ENCODE peak calls at places on chromosomes 16 and 17, in four cellular contexts. V, S, J and H are unnamed samples.

GRCh38 chr16:74931445-74931844 is 53.5 kb downstream of the WDR59 start:
- DNase-seq in V (no peak), S (no peak), J (no peak), H (no peak)

GRCh38 chr16:10616744-10617640 is 36.6 kb upstream of the EMP2 start:
- DNase-seq in S (peak; percentile 29), V (peak; percentile 73), J (peak; percentile 19), H (peak; percentile 28)

GRCh38 chr17:41959336-41960095 is 7.1 kb upstream of the CNP start:
- DNase-seq in V (no peak), J (peak; percentile 75), S (peak; percentile 82), H (no peak)

GRCh38 chr17:12909046-12909445 is 108.8 kb downstream of the ELAC2 start:
- DNase-seq in S (no peak), J (no peak), V (no peak), H (no peak)

GRCh38 chr16:27317738-27318398 is 4.1 kb downstream of the IL4R start:
- DNase-seq in S (no peak), J (no peak), V (no peak), H (no peak)

GRCh38 chr17:67467500-67468481 is 90.7 kb downstream of the PITPNC1 start:
- DNase-seq in J (no peak), S (no peak), V (no peak), H (no peak)

GRCh38 chr16:72864130-72864833 is 183.6 kb downstream of the ZFHX3 start:
- DNase-seq in S (no peak), J (no peak), V (no peak), H (no peak)

GRCh38 chr17:83194761-83195329 is 115.4 kb downstream of the METRNL start:
- DNase-seq in J (peak; percentile 46), V (no peak), S (no peak), H (no peak)

GRCh38 chr17:82752371-82753200 is 721 bp downstream of the TBCD start:
- DNase-seq in S (no peak), V (no peak), J (peak; percentile 43), H (no peak)

GRCh38 chr16:1763521-1764511 is 7.5 kb downstream of the NME3 start:
- DNase-seq in V (no peak), S (peak; percentile 56), J (peak; percentile 12), H (no peak)

GRCh38 chr17:82984751-82985435 is 94.5 kb upstream of the METRNL start:
- DNase-seq in J (peak; percentile 3), S (no peak), V (no peak), H (no peak)

GRCh38 chr16:89958068-89958467 is 9.5 kb downstream of the DEF8 start:
- DNase-seq in S (peak; percentile 66), J (peak; percentile 16), V (no peak), H (no peak)

GRCh38 chr17:68567581-68567980 is 33.6 kb downstream of the FAM20A start:
- DNase-seq in V (no peak), J (no peak), S (no peak), H (no peak)

GRCh38 chr16:31333686-31334649 is 21.0 kb upstream of the ITGAX start:
- DNase-seq in S (peak; percentile 73), J (peak; percentile 56), V (no peak), H (peak; percentile 10)

GRCh38 chr17:5921919-5922318 is 148.3 kb upstream of the WSCD1 start:
- DNase-seq in S (peak; percentile 25), J (no peak), V (no peak), H (no peak)

GRCh38 chr16:53515259-53515658 is 12.2 kb upstream of the AKTIP start:
- DNase-seq in V (no peak), S (no peak), J (peak; percentile 66), H (no peak)

GRCh38 chr17:32826076-32826475 is 50.8 kb downstream of the MYO1D start:
- DNase-seq in V (no peak), J (no peak), S (no peak), H (no peak)

GRCh38 chr17:48149174-48150106 is 41.9 kb downstream of the SNX11 start:
- DNase-seq in S (peak; percentile 38), J (peak; percentile 24), V (no peak), H (no peak)

GRCh38 chr16:72202014-72202413 is 30.1 kb upstream of the PMFBP1 start:
- DNase-seq in V (no peak), S (no peak), J (no peak), H (no peak)

GRCh38 chr17:76911299-76912007 is 43.2 kb downstream of the MGAT5B start:
- DNase-seq in J (no peak), V (no peak), S (no peak), H (no peak)

GRCh38 chr17:17684901-17685774 is 3.9 kb downstream of the RAI1 start:
- DNase-seq in J (peak; percentile 49), V (peak; percentile 62), S (no peak), H (peak; percentile 81)

GRCh38 chr16:30340621-30341020 is 14.5 kb downstream of the CD2BP2 start:
- DNase-seq in V (no peak), J (no peak), S (no peak), H (no peak)

GRCh38 chr17:75075597-75076253 is 12.0 kb upstream of the SLC16A5 start:
- DNase-seq in J (no peak), V (no peak), S (no peak), H (no peak)

GRCh38 chr16:67441907-67442306 is 11.0 kb downstream of the HSD11B2 start:
- DNase-seq in S (no peak), V (peak; percentile 52), J (peak; percentile 27), H (no peak)

GRCh38 chr17:21275047-21275578 is 9.4 kb upstream of the MAP2K3 start:
- DNase-seq in J (no peak), V (no peak), S (no peak), H (no peak)

GRCh38 chr16:57373117-57373947 is 1.0 kb downstream of the CX3CL1 start:
- DNase-seq in V (no peak), S (no peak), J (no peak), H (no peak)

GRCh38 chr17:56679148-56679766 is 85.8 kb downstream of the NOG start:
- DNase-seq in V (no peak), S (peak; percentile 23), J (peak; percentile 35), H (no peak)
- TF ChIP-seq CTCF in V (no peak), S (peak; percentile 66), J (peak; percentile 63), H (peak; percentile 67)

DNA sequence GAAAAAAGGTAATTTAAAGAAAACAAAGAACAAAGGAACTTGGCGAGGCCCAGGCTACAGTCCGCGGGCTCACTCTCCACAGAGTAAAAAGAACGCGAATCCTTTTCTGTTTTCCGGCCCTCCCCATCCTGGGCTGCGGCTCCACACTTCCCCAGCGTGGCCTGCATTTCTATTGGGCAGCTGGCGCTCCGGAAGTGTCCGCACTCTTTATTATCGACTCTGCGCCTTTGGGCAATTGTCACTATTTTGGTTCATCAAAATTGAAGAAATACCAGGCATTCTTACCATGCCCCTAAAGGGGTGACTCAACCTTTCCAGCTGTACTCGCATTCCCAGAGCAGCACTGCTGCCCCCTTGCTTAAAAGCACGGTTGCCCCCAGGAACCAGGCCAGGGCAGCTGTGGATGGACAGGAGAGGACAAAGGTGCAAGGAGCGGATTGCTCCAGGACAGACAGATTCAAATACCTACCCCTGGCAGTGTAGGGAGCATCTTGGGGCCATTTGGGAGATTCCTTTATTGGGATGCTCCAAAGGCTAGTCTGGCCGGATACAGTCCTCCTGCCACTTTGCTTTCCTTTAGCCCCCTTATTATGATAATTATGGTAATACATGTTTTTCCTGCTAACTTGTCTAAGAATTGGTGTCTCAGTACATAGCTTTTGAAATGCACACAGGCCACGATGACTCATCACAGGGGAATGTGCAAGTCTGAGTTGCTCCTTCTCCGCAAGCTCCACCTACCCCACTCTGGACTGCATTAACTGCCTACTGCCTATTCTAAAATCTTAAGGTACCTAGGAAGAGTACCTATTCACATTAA is 985 bp upstream of the SLFN12 start:
- DNase-seq in S (peak; percentile 95), J (peak; percentile 98), V (peak; percentile 69), H (peak; percentile 25)
- TF ChIP-seq CTCF in S (no peak), J (peak; percentile 31), V (no peak), H (no peak)

GRCh38 chr17:43939886-43940285 is 2.4 kb downstream of the PPY start:
- DNase-seq in S (no peak), J (no peak), V (no peak), H (no peak)

GRCh38 chr17:43942286-43942685 is at the start of gene PPY:
- DNase-seq in S (no peak), V (no peak), J (no peak), H (no peak)

GRCh38 chr17:43943769-43944418 is 1.6 kb upstream of the PPY start:
- DNase-seq in J (peak; percentile 79), V (peak; percentile 86), S (peak; percentile 85), H (no peak)

GRCh38 chr17:43938838-43939182 is 3.5 kb downstream of the PPY start:
- DNase-seq in S (no peak), J (no peak), V (no peak), H (no peak)

DNA sequence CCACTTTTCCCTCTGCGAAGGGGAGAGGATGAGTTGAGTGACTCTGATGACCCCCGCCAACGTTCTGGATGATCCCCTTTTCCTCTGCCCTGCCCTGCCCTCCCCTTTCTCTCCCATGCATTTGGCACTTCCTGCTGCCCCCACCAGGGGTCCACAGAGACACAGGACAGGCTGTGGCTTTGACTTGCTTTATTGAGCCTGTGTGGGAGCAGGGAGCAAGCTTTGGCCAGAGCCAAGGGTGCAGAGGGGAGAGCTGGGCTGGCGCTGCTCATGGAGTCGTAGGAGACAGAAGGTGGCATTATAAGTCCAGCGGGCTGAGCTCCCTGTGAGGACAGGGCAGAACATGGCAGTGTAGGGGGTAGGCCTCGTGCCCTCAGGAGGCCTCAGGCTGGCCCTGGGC is 1.6 kb downstream of the PPY start:
- DNase-seq in J (peak; percentile 39), V (no peak), S (peak; percentile 58), H (no peak)
- TF ChIP-seq CTCF in J (peak; percentile 77), V (no peak), S (peak; percentile 37), H (peak; percentile 24)

DNA sequence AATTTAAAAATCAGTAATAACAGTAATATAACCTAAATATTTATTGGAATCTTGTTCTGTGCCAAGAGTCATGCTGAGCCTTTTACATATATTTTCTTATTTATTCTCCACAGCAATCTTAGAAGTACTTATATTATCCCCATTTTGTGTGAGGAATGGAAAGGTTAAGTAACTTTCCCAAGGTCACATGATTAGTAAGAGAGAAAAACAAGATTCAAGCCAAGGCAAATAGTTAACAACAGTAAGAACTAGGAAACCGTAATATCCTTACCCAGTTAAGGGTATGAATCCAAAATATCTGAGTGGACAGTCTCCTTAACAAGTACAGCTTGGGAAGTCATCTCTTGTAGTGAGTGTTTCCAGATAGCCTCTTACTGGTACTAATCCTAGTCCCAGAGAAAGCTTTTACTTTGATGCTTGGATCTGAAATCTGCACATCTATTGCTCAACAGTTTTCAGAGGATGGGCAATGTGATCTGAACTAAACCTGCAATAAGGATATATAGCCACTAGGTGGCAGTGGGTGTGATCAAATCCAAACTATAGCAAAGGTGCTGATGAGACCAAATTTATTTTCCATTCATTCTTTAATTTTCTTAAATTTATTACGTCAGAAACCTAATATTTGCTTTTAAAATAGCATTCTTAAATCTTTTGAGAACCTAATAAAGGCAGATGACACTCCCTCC is 23.3 kb downstream of the SHISA6 start:
- DNase-seq in J (no peak), V (no peak), S (peak; percentile 49), H (no peak)
- TF ChIP-seq CTCF in J (peak; percentile 13), V (no peak), S (peak; percentile 21), H (peak; percentile 25)

GRCh38 chr16:87375426-87376135 is 8.0 kb downstream of the FBXO31 start:
- DNase-seq in S (no peak), J (no peak), V (no peak), H (no peak)
- TF ChIP-seq CTCF in S (no peak), J (no peak), V (no peak), H (no peak)

DNA sequence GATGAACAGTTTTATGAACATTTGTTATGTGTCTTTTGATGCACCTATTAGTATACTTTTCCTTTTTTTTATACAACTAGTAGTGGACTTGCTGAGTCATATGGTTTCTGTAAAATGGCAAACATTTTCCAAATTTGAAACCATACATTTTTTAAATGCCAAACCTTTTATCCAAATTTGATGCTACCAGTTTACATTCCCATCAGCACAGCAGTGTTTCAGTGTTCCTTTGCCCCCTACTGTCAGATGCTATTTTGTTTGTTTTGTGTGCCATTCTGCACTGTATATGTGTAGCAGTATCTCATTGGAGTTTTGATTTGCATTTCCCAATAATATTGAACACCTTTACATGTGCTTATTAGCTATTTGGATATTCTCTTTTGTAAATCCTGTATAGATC is 219.4 kb downstream of the TANC2 start:
- DNase-seq in V (no peak), J (no peak), S (no peak), H (no peak)
- TF ChIP-seq CTCF in V (no peak), J (no peak), S (no peak), H (peak; percentile 5)